ENCODE peak calls at places on chromosomes 7 and 10, in ten cellular contexts. Y is cardiac muscle cell, H is A549, J is heart left ventricle, A is transverse colon, P is HepG2, W is fibroblast of mammary gland, R is AG09319, E is left lung, Q is endothelial cell. K is an unnamed sample.

GRCh38 chr10:125160856-125161569 is 650 bp upstream of the CTBP2 start:
- DNase-seq in P (no peak), Y (peak), R (peak), Q (peak), H (peak), A (peak), J (peak), W (peak), E (peak), K (no peak)

GRCh38 chr7:105800442-105800841 is 76.0 kb downstream of the ATXN7L1 start:
- DNase-seq in J (no peak), Q (no peak), H (no peak), Y (peak), A (no peak), E (no peak), R (no peak), W (peak), P (no peak), K (no peak)

GRCh38 chr10:27240891-27241639 is 468 bp upstream of the ACBD5 start:
- DNase-seq in A (peak), H (no peak), R (no peak), E (peak), J (no peak), W (peak), Y (no peak), P (no peak), Q (peak), K (no peak)

GRCh38 chr7:94907420-94908203 is at the start of gene PPP1R9A:
- DNase-seq in E (peak), Q (peak), R (no peak), Y (peak), J (peak), W (peak), A (peak), P (peak), H (peak), K (no peak)

GRCh38 chr7:142025896-142026295 is 30.2 kb downstream of the MGAM start:
- DNase-seq in E (no peak), A (no peak), J (no peak), W (peak), R (no peak), H (no peak), P (no peak), Y (no peak), Q (no peak), K (no peak)

GRCh38 chr10:120987359-120987758 is 136.2 kb downstream of the WDR11 start:
- DNase-seq in R (no peak), Y (no peak), W (no peak), E (no peak), J (no peak), P (no peak), Q (no peak), H (no peak), A (no peak), K (no peak)

GRCh38 chr10:14416308-14416700 is 85.6 kb upstream of the FRMD4A start:
- DNase-seq in R (no peak), J (no peak), H (no peak), Q (no peak), W (no peak), P (no peak), Y (no peak), E (no peak), A (no peak), K (no peak)

GRCh38 chr7:64686493-64687184 is 20.7 kb downstream of the ZNF107 start:
- DNase-seq in E (no peak), Y (no peak), A (peak), J (no peak), R (no peak), H (no peak), Q (no peak), W (no peak), P (peak), K (no peak)

GRCh38 chr7:90727412-90727811 is 131.3 kb downstream of the CDK14 start:
- DNase-seq in W (no peak), A (no peak), Y (no peak), H (no peak), E (no peak), R (no peak), Q (no peak), P (no peak), J (no peak), K (no peak)

GRCh38 chr10:43093423-43094090 is 16.7 kb downstream of the RET start:
- DNase-seq in A (no peak), J (no peak), W (no peak), Q (no peak), H (no peak), P (no peak), Y (no peak), E (no peak), R (no peak), K (no peak)

GRCh38 chr7:999149-999883 is 16.3 kb downstream of the CYP2W1 start:
- DNase-seq in R (no peak), J (no peak), H (no peak), Y (no peak), A (no peak), Q (no peak), W (no peak), E (no peak), P (no peak), K (no peak)

GRCh38 chr10:788796-789748 is 99.6 kb upstream of the DIP2C start:
- DNase-seq in H (peak), Q (peak), A (peak), Y (no peak), E (peak), R (peak), J (peak), P (peak), W (no peak), K (no peak)

GRCh38 chr7:42572561-42572960 is 335.6 kb upstream of the GLI3 start:
- DNase-seq in R (no peak), E (no peak), P (no peak), Y (no peak), W (no peak), A (no peak), J (no peak), Q (no peak), H (no peak), K (no peak)

GRCh38 chr10:22816298-22816653 is 101.9 kb upstream of the PIP4K2A start:
- DNase-seq in H (peak), W (peak), Q (no peak), A (no peak), Y (peak), E (peak), J (no peak), R (no peak), P (no peak), K (no peak)

GRCh38 chr10:107477266-107477665 is 312.8 kb upstream of the SORCS1 start:
- DNase-seq in Q (no peak), J (no peak), R (no peak), E (no peak), W (no peak), A (no peak), Y (no peak), P (no peak), H (no peak), K (no peak)

GRCh38 chr10:104321716-104322415 is 16.4 kb downstream of the ITPRIP start:
- DNase-seq in Y (no peak), E (peak), P (no peak), H (no peak), R (no peak), Q (no peak), J (no peak), W (no peak), A (no peak), K (no peak)

GRCh38 chr10:12481956-12482355 is 132.6 kb downstream of the CAMK1D start:
- DNase-seq in Y (no peak), E (no peak), W (no peak), P (no peak), J (no peak), R (no peak), A (no peak), Q (no peak), H (no peak), K (no peak)

GRCh38 chr7:150357771-150358427 is 10.7 kb upstream of the REPIN1 start:
- DNase-seq in R (no peak), Y (no peak), P (no peak), A (no peak), W (peak), Q (no peak), H (no peak), J (no peak), E (no peak), K (no peak)

GRCh38 chr7:117004899-117005298 is 51.6 kb downstream of the ST7 start:
- DNase-seq in Y (no peak), Q (no peak), W (no peak), R (no peak), J (no peak), A (no peak), P (no peak), H (no peak), E (no peak), K (no peak)

GRCh38 chr10:11863353-11864105 is 40.4 kb downstream of the PROSER2 start:
- DNase-seq in E (no peak), J (no peak), W (no peak), Q (no peak), P (no peak), Y (no peak), R (no peak), A (no peak), H (no peak), K (no peak)

GRCh38 chr10:25026463-25026862 is 10.1 kb downstream of the THNSL1 start:
- DNase-seq in P (no peak), E (no peak), R (no peak), J (no peak), Q (no peak), W (peak), Y (peak), H (no peak), A (no peak), K (no peak)

GRCh38 chr10:44956176-44956575 is 3.4 kb upstream of the RASSF4 start:
- DNase-seq in R (no peak), Y (no peak), P (no peak), E (no peak), W (no peak), H (no peak), A (no peak), Q (no peak), J (peak), K (no peak)

GRCh38 chr7:150665882-150666281 is 19.6 kb upstream of the GIMAP2 start:
- DNase-seq in W (no peak), H (no peak), J (no peak), P (no peak), A (no peak), E (no peak), R (no peak), Q (no peak), Y (no peak), K (no peak)

GRCh38 chr10:72316748-72317435 is 37.8 kb downstream of the DNAJB12 start:
- DNase-seq in H (no peak), E (peak), R (no peak), Q (no peak), J (peak), A (peak), P (peak), W (no peak), Y (no peak), K (no peak)

GRCh38 chr7:75995052-75995471 is 667 bp upstream of the TMEM120A start:
- DNase-seq in A (no peak), E (no peak), W (no peak), P (no peak), J (no peak), H (no peak), R (no peak), Q (no peak), Y (peak), K (no peak)

GRCh38 chr7:150514748-150515222 is at the start of gene GIMAP7:
- DNase-seq in R (no peak), H (no peak), J (peak), W (no peak), P (no peak), A (peak), Y (no peak), E (no peak), Q (no peak), K (no peak)

GRCh38 chr10:124086787-124087671 is 6.4 kb downstream of the CHST15 start:
- DNase-seq in E (no peak), J (no peak), W (no peak), Y (no peak), R (no peak), A (no peak), Q (no peak), P (no peak), H (no peak), K (no peak)

GRCh38 chr10:65423043-65423442 is 1502.8 kb upstream of the LRRTM3 start:
- DNase-seq in Q (no peak), Y (no peak), W (no peak), E (no peak), H (no peak), P (no peak), J (no peak), A (no peak), R (no peak), K (no peak)

GRCh38 chr10:84908491-84908890 is 580.1 kb downstream of the CCSER2 start:
- DNase-seq in W (no peak), E (no peak), J (no peak), Q (no peak), Y (no peak), A (no peak), H (no peak), P (no peak), R (no peak), K (no peak)

GRCh38 chr7:155292680-155293226 is 4.9 kb upstream of the INSIG1 start:
- DNase-seq in E (no peak), J (no peak), H (no peak), A (no peak), Y (no peak), R (no peak), Q (no peak), W (no peak), P (no peak), K (no peak)

GRCh38 chr10:72665925-72666324 is 26.0 kb upstream of the MCU start:
- DNase-seq in Y (no peak), H (no peak), R (peak), E (no peak), W (peak), A (no peak), Q (no peak), J (no peak), P (no peak), K (no peak)

GRCh38 chr7:99375070-99375807 is 709 bp downstream of the ARPC1B start:
- DNase-seq in J (peak), Q (peak), Y (peak), H (peak), P (peak), W (peak), A (peak), E (peak), R (peak), K (peak)

GRCh38 chr10:58892039-58892665 is 284.3 kb upstream of the PHYHIPL start:
- DNase-seq in W (no peak), Y (peak), H (no peak), Q (no peak), E (no peak), R (no peak), A (no peak), J (no peak), P (no peak), K (no peak)

GRCh38 chr7:93390660-93391059 is 158.5 kb downstream of the VPS50 start:
- DNase-seq in J (no peak), E (no peak), Y (no peak), Q (no peak), A (no peak), H (no peak), R (no peak), W (no peak), P (no peak), K (no peak)

GRCh38 chr7:69889338-69890080 is 291.2 kb downstream of the AUTS2 start:
- DNase-seq in Y (no peak), E (no peak), Q (no peak), P (no peak), J (no peak), H (no peak), A (no peak), R (no peak), W (no peak), K (no peak)

GRCh38 chr7:1081931-1082401 is 5.9 kb upstream of the GPER1 start:
- DNase-seq in P (no peak), J (no peak), W (no peak), H (no peak), A (no peak), Y (peak), Q (no peak), R (no peak), E (no peak), K (no peak)

GRCh38 chr7:1192171-1192676 is 32.2 kb upstream of the ZFAND2A start:
- DNase-seq in A (no peak), P (no peak), Y (peak), J (no peak), Q (peak), H (no peak), W (peak), R (peak), E (no peak), K (no peak)

GRCh38 chr7:112080441-112080840 is 125.8 kb downstream of the DOCK4 start:
- DNase-seq in P (peak), Q (no peak), E (no peak), H (peak), R (peak), A (no peak), W (peak), Y (peak), J (no peak), K (no peak)

GRCh38 chr7:127678330-127678729 is 26.3 kb downstream of the SND1 start:
- DNase-seq in J (no peak), Y (no peak), Q (no peak), A (no peak), P (no peak), W (no peak), H (no peak), E (no peak), R (no peak), K (no peak)

GRCh38 chr10:86349474-86349873 is 17.1 kb downstream of the GRID1 start:
- DNase-seq in W (no peak), J (no peak), Y (peak), A (no peak), P (peak), R (no peak), H (peak), Q (peak), E (no peak), K (no peak)
- TF ChIP-seq CTCF in W (peak), J (no peak), Y (peak), A (no peak), P (peak), R (peak), H (peak), Q (peak), E (no peak), K (no peak)

DNA sequence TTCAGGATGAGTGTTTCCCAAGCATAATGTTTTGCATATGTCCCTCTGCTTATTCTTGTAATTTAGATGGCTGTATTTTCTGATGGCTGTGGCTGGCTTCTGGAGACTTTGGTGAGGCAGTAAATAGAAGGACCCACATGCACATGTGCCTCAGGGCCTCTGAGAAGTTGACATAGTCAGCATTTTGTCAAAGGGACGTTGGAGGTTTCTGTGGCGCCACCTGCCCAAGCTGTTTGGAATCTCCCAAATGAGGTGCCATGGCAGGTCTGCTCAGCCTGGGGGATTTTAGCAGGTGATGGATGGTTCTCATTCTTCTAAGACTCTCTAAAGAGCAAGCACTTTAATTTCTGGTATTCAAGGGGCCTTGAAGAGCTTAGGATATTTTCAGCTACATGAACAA is 29.8 kb downstream of the C10orf120 start:
- DNase-seq in E (no peak), R (no peak), P (no peak), H (no peak), Q (no peak), W (no peak), Y (no peak), J (no peak), A (no peak), K (no peak)
- TF ChIP-seq CTCF in E (no peak), R (no peak), P (no peak), H (no peak), Q (no peak), W (no peak), Y (no peak), J (no peak), A (no peak), K (no peak)

GRCh38 chr10:16316733-16317132 is 120.1 kb upstream of the PTER start:
- DNase-seq in Y (no peak), E (no peak), J (no peak), W (no peak), H (no peak), R (no peak), A (no peak), Q (no peak), P (no peak), K (no peak)

GRCh38 chr10:16310440-16310839 is 126.4 kb upstream of the PTER start:
- DNase-seq in Y (no peak), J (no peak), E (no peak), A (no peak), P (no peak), H (no peak), W (no peak), Q (no peak), R (no peak), K (no peak)

DNA sequence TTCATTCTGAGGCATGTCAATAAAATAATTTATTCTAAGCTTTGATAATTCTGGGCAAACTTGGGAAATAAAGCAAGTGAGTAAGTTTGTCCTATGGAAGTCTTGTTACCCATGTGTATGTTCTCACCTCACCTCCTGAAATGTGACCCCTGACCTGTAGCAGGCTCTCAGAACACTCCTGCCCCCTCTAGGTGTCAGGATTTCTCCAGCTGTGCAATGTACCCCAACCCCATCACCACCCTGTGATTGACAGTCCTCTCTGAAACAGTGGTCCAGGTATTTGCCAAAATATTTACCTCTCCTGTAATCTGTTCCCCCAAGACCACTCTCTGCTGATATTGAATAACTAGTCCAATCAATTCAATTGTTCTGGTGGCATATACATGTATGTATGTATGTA is 122.6 kb upstream of the PTER start:
- DNase-seq in P (peak), J (no peak), W (no peak), A (no peak), E (no peak), R (no peak), H (no peak), Q (no peak), Y (no peak), K (no peak)
- TF ChIP-seq CTCF in P (peak), J (no peak), W (no peak), A (no peak), E (no peak), R (no peak), H (peak), Q (no peak), Y (no peak), K (no peak)

DNA sequence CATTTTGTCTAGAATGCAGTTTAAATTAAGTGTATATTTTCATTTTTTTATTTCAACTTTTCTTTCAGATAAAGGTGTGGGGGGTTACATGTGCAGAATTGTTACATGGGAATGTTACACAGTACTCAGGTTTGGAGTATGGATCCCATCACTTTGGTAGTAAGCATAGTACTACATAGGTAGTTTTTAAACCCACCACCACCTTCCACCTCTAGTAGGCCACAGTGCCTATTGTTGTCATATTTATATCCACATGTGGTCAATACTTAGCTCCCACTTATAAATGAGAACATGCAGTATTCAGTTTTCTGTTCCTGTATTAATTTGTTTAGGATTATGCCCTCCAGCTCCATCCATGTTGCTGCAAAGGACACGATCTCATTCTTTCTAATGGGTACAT is 200.6 kb downstream of the CCDC7 start:
- DNase-seq in Q (no peak), W (no peak), Y (no peak), H (no peak), R (no peak), J (no peak), E (no peak), P (no peak), A (no peak), K (no peak)
- TF ChIP-seq CTCF in Q (no peak), W (no peak), Y (no peak), H (no peak), R (no peak), J (no peak), E (no peak), P (no peak), A (no peak), K (no peak)

GRCh38 chr7:35596061-35596460 is 98.9 kb downstream of the HERPUD2 start:
- DNase-seq in Y (peak), J (no peak), Q (no peak), E (no peak), H (no peak), R (no peak), P (no peak), W (peak), A (no peak), K (no peak)

GRCh38 chr7:35599061-35599460 is 95.9 kb downstream of the HERPUD2 start:
- DNase-seq in R (no peak), Y (no peak), A (no peak), J (no peak), E (no peak), W (no peak), H (no peak), Q (no peak), P (no peak), K (no peak)

GRCh38 chr7:35599642-35600041 is 95.3 kb downstream of the HERPUD2 start:
- DNase-seq in A (no peak), R (no peak), E (no peak), Y (no peak), J (no peak), P (no peak), H (no peak), Q (no peak), W (no peak), K (no peak)

GRCh38 chr7:35588647-35589046 is 106.3 kb downstream of the HERPUD2 start:
- DNase-seq in R (no peak), Q (no peak), W (no peak), P (no peak), A (no peak), E (no peak), Y (no peak), J (no peak), H (no peak), K (no peak)

DNA sequence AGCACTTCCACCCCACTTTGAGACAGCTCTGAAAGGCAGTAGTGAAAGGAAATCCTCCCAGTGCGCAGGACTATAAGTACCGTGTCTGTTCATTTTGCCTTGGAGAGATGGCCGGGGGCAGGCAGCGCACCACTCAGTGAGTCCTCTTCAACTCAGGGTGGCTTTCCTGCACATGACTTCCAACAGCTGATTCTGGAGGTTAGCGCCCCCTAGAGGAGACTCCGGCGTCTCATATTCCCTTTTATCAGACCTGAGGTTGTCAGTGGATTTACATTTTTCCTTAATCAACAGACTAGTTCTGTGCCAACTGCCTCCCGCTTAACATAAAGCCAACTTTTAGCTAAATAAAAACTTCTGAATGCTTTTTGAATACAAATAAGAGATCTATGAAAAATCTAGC is 101.0 kb downstream of the HERPUD2 start:
- DNase-seq in H (no peak), Q (peak), R (no peak), J (no peak), A (no peak), P (peak), W (peak), E (no peak), Y (no peak), K (no peak)
- TF ChIP-seq CTCF in H (peak), Q (peak), R (peak), J (no peak), A (no peak), P (peak), W (peak), E (no peak), Y (peak), K (no peak)